ENCODE peak calls at places on chromosomes 4 and X, in four cellular contexts. S is GDM1; O is activated CD4-positive, alpha-beta T cell treated with anti-CD3 and anti-CD28 coated beads, Interleukin-2, amount 50 U/mL, for 48 hours; Y is D341Med. V is an unnamed sample.

GRCh38 chr4:3637326-3638016 is 105.2 kb upstream of the LRPAP1 start:
- DNase-seq in S (no peak), Y (no peak), O (no peak), V (no peak)

GRCh38 chrX:110665636-110666035 is 130.0 kb downstream of the CHRDL1 start:
- DNase-seq in O (peak; percentile 16), Y (no peak), S (peak; percentile 2), V (no peak)

GRCh38 chr4:121070696-121071639 is 1.4 kb downstream of the NDNF start:
- DNase-seq in Y (peak; percentile 67), S (no peak), O (peak; percentile 42), V (peak; percentile 55)

GRCh38 chrX:17005712-17006372 is 59.4 kb downstream of the REPS2 start:
- DNase-seq in Y (no peak), O (no peak), S (no peak), V (no peak)

GRCh38 chr4:56931924-56932323 is 24.2 kb downstream of the REST start:
- DNase-seq in S (no peak), O (no peak), Y (no peak), V (no peak)

GRCh38 chr4:127601029-127601428 is 31.7 kb upstream of the INTU start:
- DNase-seq in Y (no peak), S (no peak), O (no peak), V (no peak)

GRCh38 chrX:109826954-109827708 is 94.1 kb upstream of the ACSL4 start:
- DNase-seq in S (no peak), O (no peak), Y (no peak), V (peak; percentile 11)

GRCh38 chr4:158630893-158631292 is 40.8 kb downstream of the C4orf46 start:
- DNase-seq in O (no peak), Y (no peak), S (no peak), V (no peak)

GRCh38 chr4:33577798-33578197 is 2666.5 kb downstream of the ARAP2 start:
- DNase-seq in Y (no peak), S (no peak), O (no peak), V (no peak)

GRCh38 chr4:185016946-185017797 is 1.1 kb upstream of the HELT start:
- DNase-seq in O (peak; percentile 15), S (no peak), Y (no peak), V (no peak)

GRCh38 chrX:55486736-55487135 is 2.9 kb downstream of the USP51 start:
- DNase-seq in Y (no peak), O (no peak), S (no peak), V (no peak)

GRCh38 chrX:51837926-51838325 is 55.5 kb upstream of the MAGED1 start:
- DNase-seq in S (no peak), O (no peak), Y (peak; percentile 24), V (no peak)

GRCh38 chr4:39302901-39303300 is 63.3 kb downstream of the RFC1 start:
- DNase-seq in Y (no peak), S (no peak), O (no peak), V (no peak)

GRCh38 chr4:103400405-103400804 is 202.3 kb upstream of the CENPE start:
- DNase-seq in Y (no peak), S (no peak), O (no peak), V (no peak)

GRCh38 chrX:146448791-146449190 is 360.8 kb upstream of the CXorf51B start:
- DNase-seq in Y (no peak), O (no peak), S (no peak), V (no peak)

GRCh38 chr4:33421887-33422286 is 2701.7 kb downstream of the PCDH7 start:
- DNase-seq in S (no peak), O (no peak), Y (no peak), V (no peak)

GRCh38 chrX:82218361-82218760 is 1016.5 kb downstream of the SH3BGRL start:
- DNase-seq in S (peak; percentile 21), Y (no peak), O (no peak), V (no peak)

GRCh38 chrX:24259544-24260240 is 54.2 kb downstream of the SUPT20HL2 start:
- DNase-seq in O (peak; percentile 13), S (peak; percentile 50), Y (peak; percentile 57), V (no peak)

GRCh38 chrX:131330735-131331134 is 41.6 kb upstream of the IGSF1 start:
- DNase-seq in S (no peak), Y (no peak), O (no peak), V (no peak)

GRCh38 chr4:113288257-113288656 is 238.8 kb downstream of the ANK2 start:
- DNase-seq in S (no peak), Y (no peak), O (no peak), V (no peak)

V was measured in T1000.